ENCODE peak calls at places on chromosomes 6 and 20, in four cellular contexts. One of them, this sample, is unnamed.

GRCh38 chr6:161891542-161891941 is 617.7 kb upstream of the AGPAT4 start:
- DNase-seq in K562: no peak
- DNase-seq in HL-60: no peak
- DNase-seq in GM12878: no peak
- DNase-seq in this sample: no peak

GRCh38 chr20:3543901-3544507 is 73.2 kb downstream of the ATRN start:
- DNase-seq in K562: no peak
- DNase-seq in HL-60: no peak
- DNase-seq in GM12878: no peak
- DNase-seq in this sample: no peak

GRCh38 chr6:136226027-136226673 is 24.0 kb downstream of the MTFR2 start:
- DNase-seq in K562: peak
- DNase-seq in HL-60: no peak
- DNase-seq in GM12878: no peak
- DNase-seq in this sample: peak

GRCh38 chr6:20438462-20439070 is 36.9 kb downstream of the E2F3 start:
- DNase-seq in K562: no peak
- DNase-seq in HL-60: no peak
- DNase-seq in GM12878: no peak
- DNase-seq in this sample: no peak

GRCh38 chr6:32860674-32861073 is 6.7 kb downstream of the PSMB9 start:
- DNase-seq in K562: no peak
- DNase-seq in HL-60: no peak
- DNase-seq in GM12878: no peak
- DNase-seq in this sample: no peak

GRCh38 chr6:29705389-29706231 is 17.6 kb upstream of the HLA-F start:
- DNase-seq in K562: peak
- DNase-seq in HL-60: no peak
- DNase-seq in GM12878: no peak
- DNase-seq in this sample: no peak

GRCh38 chr6:129340983-129341382 is 369.0 kb downstream of the ARHGAP18 start:
- DNase-seq in K562: no peak
- DNase-seq in HL-60: no peak
- DNase-seq in GM12878: no peak
- DNase-seq in this sample: no peak

GRCh38 chr6:111201764-111202163 is 114.5 kb downstream of the SLC16A10 start:
- DNase-seq in K562: no peak
- DNase-seq in HL-60: no peak
- DNase-seq in GM12878: no peak
- DNase-seq in this sample: no peak

DNA sequence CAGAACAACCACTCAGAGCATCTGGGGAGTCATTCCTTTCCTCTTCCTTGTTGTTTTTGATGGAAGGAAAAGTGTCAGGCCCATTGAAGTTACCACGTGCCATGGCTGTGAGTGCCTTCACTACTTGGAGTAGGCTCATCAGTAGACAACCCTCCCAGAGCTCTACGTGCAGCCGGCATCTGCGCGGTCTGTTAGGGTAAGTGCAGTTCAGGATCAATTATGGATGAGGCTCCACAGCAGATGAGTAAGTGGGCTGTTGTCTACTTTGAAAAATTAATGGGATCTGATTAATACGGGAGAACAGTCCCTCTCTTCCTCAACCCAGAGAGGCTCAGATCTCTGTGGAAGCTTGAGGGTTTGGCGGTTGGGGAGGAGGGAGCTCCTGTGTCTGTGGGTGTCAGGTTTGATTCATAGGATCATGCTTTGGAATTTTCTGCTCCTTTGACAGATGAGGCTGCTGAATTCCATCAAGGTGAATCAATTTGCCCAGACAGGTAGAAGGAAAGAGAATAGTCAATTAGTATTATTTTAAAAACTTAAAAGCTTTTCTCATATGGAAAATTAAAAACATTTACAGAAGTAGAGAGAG is 93.8 kb upstream of the TOX2 start:
- DNase-seq in K562: no peak
- DNase-seq in HL-60: no peak
- DNase-seq in GM12878: no peak
- DNase-seq in this sample: no peak
- TF ChIP-seq SPI1 in K562: no peak
- TF ChIP-seq SPI1 in HL-60: no peak
- TF ChIP-seq SPI1 in GM12878: no peak
- TF ChIP-seq SPI1 in this sample: no peak

DNA sequence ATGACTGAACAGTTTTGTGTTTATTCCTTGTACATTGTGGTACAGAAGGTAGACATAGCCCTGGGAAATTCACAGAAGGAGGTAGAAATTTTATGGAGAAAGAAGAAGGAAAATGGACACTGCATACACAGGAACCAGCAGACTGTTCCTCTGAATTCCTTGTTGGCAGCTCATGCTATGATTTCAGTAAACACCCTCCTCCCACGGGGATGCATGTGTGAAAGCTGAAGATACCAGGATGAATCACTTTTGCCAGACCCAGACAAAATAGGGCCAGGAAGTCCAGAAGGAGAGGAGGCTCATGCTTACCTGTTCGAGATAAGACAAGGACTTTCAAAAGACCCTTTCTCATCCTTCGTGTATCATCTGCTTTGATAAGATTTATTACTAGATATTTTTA is 110.3 kb upstream of the GGTLC1 start:
- DNase-seq in K562: no peak
- DNase-seq in HL-60: no peak
- DNase-seq in GM12878: no peak
- DNase-seq in this sample: no peak
- TF ChIP-seq SPI1 in K562: no peak
- TF ChIP-seq SPI1 in HL-60: no peak
- TF ChIP-seq SPI1 in GM12878: no peak
- TF ChIP-seq SPI1 in this sample: no peak

GRCh38 chr6:37822851-37823682 is 3.5 kb downstream of the ZFAND3 start:
- DNase-seq in K562: peak
- DNase-seq in HL-60: no peak
- DNase-seq in GM12878: no peak
- DNase-seq in this sample: no peak
- TF ChIP-seq SPI1 in K562: no peak
- TF ChIP-seq SPI1 in HL-60: no peak
- TF ChIP-seq SPI1 in GM12878: no peak
- TF ChIP-seq SPI1 in this sample: no peak

GRCh38 chr6:107805504-107805903 is 18.6 kb downstream of the SCML4 start:
- DNase-seq in K562: no peak
- DNase-seq in HL-60: no peak
- DNase-seq in GM12878: no peak
- DNase-seq in this sample: no peak
- TF ChIP-seq SPI1 in K562: no peak
- TF ChIP-seq SPI1 in HL-60: no peak
- TF ChIP-seq SPI1 in GM12878: no peak
- TF ChIP-seq SPI1 in this sample: no peak